ENCODE peak calls at places on chromosomes 2 and 18, in five cellular contexts. S, W, V, A and Z are unnamed samples.

GRCh38 chr18:12779043-12779442 is 76.2 kb downstream of the PSMG2 start:
- DNase-seq in S (no peak), W (no peak), A (no peak), V (no peak), Z (no peak)

GRCh38 chr2:121076885-121077549 is 208.0 kb downstream of the TFCP2L1 start:
- DNase-seq in A (no peak), W (peak), V (peak), S (peak), Z (peak)

GRCh38 chr2:58984731-58985130 is 743.6 kb upstream of the FANCL start:
- DNase-seq in V (no peak), A (peak), W (no peak), S (no peak), Z (no peak)

GRCh38 chr2:101518470-101519172 is 43.7 kb upstream of the RFX8 start:
- DNase-seq in A (no peak), W (peak), S (peak), V (peak), Z (peak)

GRCh38 chr18:939958-940357 is 35.3 kb downstream of the ADCYAP1 start:
- DNase-seq in W (no peak), S (no peak), V (no peak), A (no peak), Z (no peak)

GRCh38 chr2:95274291-95275150 is at the start of gene PROM2:
- DNase-seq in A (no peak), W (no peak), S (no peak), V (no peak), Z (no peak)

GRCh38 chr2:65128297-65129190 is 1.4 kb downstream of the RAB1A start:
- DNase-seq in A (no peak), W (peak), V (no peak), S (no peak), Z (no peak)

GRCh38 chr18:42413870-42414269 is 458.8 kb downstream of the PIK3C3 start:
- DNase-seq in A (no peak), W (no peak), S (no peak), V (no peak), Z (peak)

GRCh38 chr2:118687698-118688097 is 159.8 kb downstream of the EN1 start:
- DNase-seq in W (no peak), A (no peak), S (no peak), V (no peak), Z (no peak)

GRCh38 chr2:145123606-145124005 is 603.7 kb upstream of the ZEB2 start:
- DNase-seq in S (no peak), W (peak), V (peak), A (no peak), Z (no peak)

GRCh38 chr18:45090526-45091140 is 409.9 kb downstream of the SETBP1 start:
- DNase-seq in W (peak), S (no peak), V (no peak), A (no peak), Z (no peak)

GRCh38 chr18:13246121-13246520 is 27.6 kb downstream of the LDLRAD4 start:
- DNase-seq in S (no peak), A (no peak), W (no peak), V (no peak), Z (no peak)

GRCh38 chr2:202339052-202339870 is 36.9 kb upstream of the BMPR2 start:
- DNase-seq in A (no peak), W (peak), S (no peak), V (no peak), Z (peak)

GRCh38 chr2:221572180-221572820 is at the start of gene EPHA4:
- DNase-seq in W (peak), V (peak), A (no peak), S (peak), Z (peak)

GRCh38 chr18:45518770-45519169 is 96.5 kb upstream of the SLC14A2 start:
- DNase-seq in S (no peak), A (no peak), W (no peak), V (no peak), Z (no peak)

GRCh38 chr18:10067670-10068659 is 154.1 kb downstream of the VAPA start:
- DNase-seq in W (no peak), A (no peak), V (no peak), S (no peak), Z (no peak)

GRCh38 chr2:23478087-23478932 is 93.3 kb downstream of the KLHL29 start:
- DNase-seq in A (no peak), S (no peak), W (no peak), V (no peak), Z (no peak)

GRCh38 chr2:223526106-223526505 is 76.1 kb downstream of the SCG2 start:
- DNase-seq in A (no peak), V (no peak), S (no peak), W (no peak), Z (no peak)

GRCh38 chr2:205865794-205866490 is 183.6 kb downstream of the NRP2 start:
- DNase-seq in A (no peak), V (peak), S (no peak), W (no peak), Z (no peak)
- TF ChIP-seq RCOR1 in A (no peak), V (no peak), S (no peak), W (no peak), Z (no peak)

DNA sequence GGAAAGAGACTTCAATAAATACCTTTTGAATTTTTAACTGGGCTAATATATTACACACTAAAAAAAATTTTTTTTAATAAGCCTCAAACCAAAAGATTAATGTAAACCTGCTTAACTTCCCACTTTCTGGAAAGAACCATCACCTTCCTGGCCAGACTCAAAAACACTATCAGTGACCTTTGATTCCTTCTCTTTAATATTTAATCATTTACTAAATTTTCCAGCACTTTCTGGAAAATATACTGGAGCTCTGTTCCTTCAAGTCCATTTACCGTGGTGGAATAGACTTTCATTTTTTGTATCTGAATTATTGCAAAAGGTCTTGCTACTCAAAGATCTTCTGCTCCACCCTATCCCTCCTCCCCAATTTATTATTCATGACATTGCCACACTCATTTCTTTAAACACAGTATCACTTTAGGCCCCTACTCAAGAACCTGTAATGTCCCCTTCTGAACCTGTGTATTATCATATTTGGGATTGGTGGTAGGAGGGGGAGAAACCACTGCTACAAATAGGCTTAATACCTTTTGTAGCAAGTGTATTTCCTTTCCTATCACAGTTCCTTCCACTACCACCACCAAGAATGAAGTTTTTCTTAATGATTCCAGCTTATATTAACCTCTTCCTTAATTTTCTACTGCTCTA is 7.4 kb downstream of the PPP4R3B start:
- DNase-seq in A (no peak), S (no peak), W (no peak), V (no peak), Z (no peak)
- TF ChIP-seq RCOR1 in A (no peak), S (no peak), W (no peak), V (no peak), Z (no peak)

DNA sequence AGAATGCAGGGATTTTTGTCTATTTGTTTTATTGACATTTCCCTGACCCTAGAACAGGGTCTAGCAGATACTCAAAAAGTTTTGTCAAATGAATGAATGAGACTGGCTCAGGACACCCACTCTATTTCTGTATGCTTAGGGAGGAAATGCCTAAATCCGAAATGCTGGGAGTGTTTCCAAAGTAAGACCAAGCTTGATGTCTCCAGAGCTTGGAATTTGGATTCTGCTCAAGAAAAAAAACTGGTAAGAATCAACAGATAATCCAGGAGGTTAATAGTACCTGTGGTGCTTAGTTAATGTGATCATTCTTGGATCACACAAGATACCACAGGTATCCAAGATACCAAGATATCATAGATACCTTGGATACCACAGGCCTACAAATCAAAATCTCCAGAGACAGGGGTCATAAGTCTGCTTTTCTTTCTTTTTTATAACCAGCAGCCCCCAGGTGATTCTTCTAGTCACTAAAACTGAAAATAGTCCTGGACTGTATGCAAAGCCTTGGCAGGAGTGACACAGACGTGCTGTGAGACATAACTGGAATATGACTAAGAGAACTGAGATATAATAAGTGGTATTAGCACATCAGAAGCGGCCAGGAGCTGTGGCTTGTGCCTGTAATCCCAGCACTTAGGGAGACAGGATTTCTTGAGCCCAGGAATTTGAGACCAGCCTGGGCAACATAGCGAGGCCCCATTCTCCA is 39.9 kb upstream of the SP3 start:
- DNase-seq in S (no peak), V (no peak), A (no peak), W (peak), Z (no peak)
- TF ChIP-seq RCOR1 in S (no peak), V (no peak), A (no peak), W (no peak), Z (no peak)

GRCh38 chr2:196183172-196183473 is 11.7 kb upstream of the STK17B start:
- DNase-seq in S (no peak), A (no peak), V (no peak), W (no peak), Z (no peak)
- TF ChIP-seq RCOR1 in S (no peak), A (no peak), V (no peak), W (no peak), Z (no peak)

DNA sequence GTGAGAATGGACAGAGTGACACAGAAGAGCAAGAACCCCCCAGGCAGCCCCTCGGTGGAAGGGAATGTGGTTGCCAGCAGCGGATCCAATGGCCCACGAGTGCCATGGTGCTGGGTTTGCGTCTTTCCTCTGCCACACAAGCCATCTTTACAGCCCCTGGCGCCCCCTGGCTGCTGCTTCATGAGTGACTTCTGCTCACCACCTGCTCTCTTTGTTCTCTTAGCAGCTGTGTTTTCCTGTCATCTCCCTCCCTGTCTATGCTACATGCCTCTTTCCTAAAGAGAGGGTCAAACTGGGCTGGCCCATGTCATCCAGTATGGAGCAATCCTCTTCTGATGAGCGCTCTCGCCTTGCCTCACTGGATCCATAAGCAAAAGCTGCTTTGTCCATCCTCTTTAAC is 300.0 kb upstream of the SMIM21 start:
- DNase-seq in S (peak), V (peak), A (no peak), W (peak), Z (peak)
- TF ChIP-seq RCOR1 in S (no peak), V (no peak), A (no peak), W (no peak), Z (no peak)

DNA sequence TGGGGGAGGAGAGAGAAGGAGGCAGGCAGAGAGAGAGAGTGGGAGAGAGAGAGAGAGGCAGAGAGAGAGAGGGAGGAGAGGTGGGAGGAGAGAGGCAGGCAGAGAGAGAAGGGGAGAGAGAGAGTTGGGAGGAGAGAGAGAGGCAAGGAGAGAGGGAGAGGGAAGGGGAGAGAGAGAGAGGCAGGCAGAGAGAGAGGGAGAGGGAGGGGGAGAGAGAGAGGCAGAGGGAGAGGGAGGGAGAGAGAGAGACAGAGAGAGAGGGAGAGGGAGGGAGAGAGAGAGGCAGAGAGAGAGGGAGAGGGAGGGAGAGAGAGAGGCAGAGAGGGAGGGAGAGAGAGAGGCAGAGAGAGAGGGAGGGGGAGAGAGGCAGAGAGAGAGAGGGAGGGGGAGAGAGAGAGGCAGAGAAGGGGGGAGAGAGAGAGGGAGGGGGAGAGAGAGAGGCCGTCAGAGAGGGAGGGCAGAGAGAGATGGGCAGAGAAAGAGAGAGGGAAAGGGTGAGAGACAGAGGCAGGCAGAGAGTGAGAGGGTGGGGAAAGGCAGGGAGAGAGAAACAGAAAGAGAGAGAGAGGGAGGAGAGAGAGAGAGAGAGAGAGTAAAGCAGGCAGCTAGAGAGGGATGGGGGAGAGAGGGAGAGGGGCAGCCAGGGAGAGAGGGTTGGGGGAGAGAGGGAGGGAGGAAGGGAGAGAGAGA is 122.2 kb upstream of the PXDN start:
- DNase-seq in V (no peak), S (no peak), W (no peak), A (no peak), Z (no peak)
- TF ChIP-seq RCOR1 in V (no peak), S (no peak), W (no peak), A (no peak), Z (no peak)

GRCh38 chr2:187991389-187991788 is 300.3 kb upstream of the GULP1 start:
- DNase-seq in A (no peak), S (no peak), V (peak), W (no peak), Z (no peak)

GRCh38 chr2:187994464-187995331 is 297.0 kb upstream of the GULP1 start:
- DNase-seq in A (no peak), S (no peak), V (peak), W (peak), Z (no peak)

GRCh38 chr2:187996630-187997029 is 295.0 kb upstream of the GULP1 start:
- DNase-seq in A (no peak), S (no peak), W (no peak), V (no peak), Z (no peak)

GRCh38 chr2:187995556-187995955 is 296.1 kb upstream of the GULP1 start:
- DNase-seq in A (no peak), V (no peak), W (no peak), S (no peak), Z (no peak)

GRCh38 chr2:187993516-187993915 is 298.2 kb upstream of the GULP1 start:
- DNase-seq in V (no peak), W (peak), S (no peak), A (no peak), Z (no peak)
- TF ChIP-seq RCOR1 in V (no peak), W (no peak), S (no peak), A (no peak), Z (no peak)

GRCh38 chr2:110852541-110853263 is 120.3 kb downstream of the ACOXL start:
- DNase-seq in V (no peak), W (no peak), A (no peak), S (no peak), Z (no peak)
- TF ChIP-seq RCOR1 in V (no peak), W (no peak), A (no peak), S (no peak), Z (no peak)

DNA sequence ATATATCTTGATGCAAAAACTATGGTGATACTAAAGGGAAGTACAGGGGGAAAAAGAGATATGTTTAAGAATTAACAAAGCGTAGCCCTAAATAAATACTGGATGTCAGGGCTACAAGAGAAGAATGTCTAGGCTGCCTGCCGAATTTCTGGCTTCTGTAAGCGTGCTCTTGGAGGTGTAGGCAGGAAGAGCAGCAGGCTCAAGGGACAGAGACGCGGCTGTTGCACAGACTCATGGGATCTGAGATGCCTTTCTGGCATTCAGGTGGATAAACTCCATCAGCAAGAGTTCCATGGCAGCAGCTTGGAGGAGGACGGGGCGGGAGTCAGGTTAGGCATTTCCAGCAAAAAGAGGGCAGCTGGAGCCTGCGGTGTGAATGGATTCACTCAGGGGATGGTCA is 123.2 kb upstream of the TWIST2 start:
- DNase-seq in S (no peak), A (no peak), W (no peak), V (no peak), Z (no peak)
- TF ChIP-seq RCOR1 in S (no peak), A (no peak), W (no peak), V (no peak), Z (no peak)